ENCODE peak calls at places on chromosome 1, in eight cellular contexts. M is mesenchymal stem cell, S is stomach, A is adrenal gland, T is aorta, I is pancreas, J is ascending aorta, Q is fibroblast of lung. X is an unnamed sample.

GRCh38 chr1:219812491-219813221 is 115.7 kb downstream of the SLC30A10 start:
- DNase-seq in S (no peak), I (peak), Q (peak), A (peak), M (peak), T (no peak), J (no peak), X (peak)

GRCh38 chr1:224506141-224506814 is 71.7 kb upstream of the WDR26 start:
- DNase-seq in T (no peak), I (no peak), J (no peak), M (no peak), Q (no peak), S (no peak), A (no peak), X (no peak)

GRCh38 chr1:29642519-29642918 is 406.2 kb downstream of the PTPRU start:
- DNase-seq in Q (no peak), I (no peak), J (peak), S (no peak), M (no peak), A (no peak), T (no peak), X (no peak)

GRCh38 chr1:21212126-21212525 is 35.4 kb upstream of the EIF4G3 start:
- DNase-seq in J (no peak), Q (peak), M (peak), A (no peak), T (no peak), I (no peak), S (no peak), X (no peak)

GRCh38 chr1:206769331-206769731 is 1.2 kb upstream of the IL19 start:
- DNase-seq in I (no peak), M (no peak), J (peak), T (no peak), S (peak), A (no peak), Q (no peak), X (no peak)

GRCh38 chr1:247385283-247385682 is 30.7 kb upstream of the NLRP3 start:
- DNase-seq in I (no peak), A (no peak), M (no peak), S (no peak), J (no peak), T (no peak), Q (peak), X (no peak)

GRCh38 chr1:213123532-213123931 is 72.5 kb downstream of the RPS6KC1 start:
- DNase-seq in T (no peak), J (no peak), Q (peak), S (no peak), A (no peak), M (peak), I (no peak), X (peak)

GRCh38 chr1:17287377-17287776 is 20.6 kb upstream of the PADI4 start:
- DNase-seq in J (no peak), Q (peak), A (no peak), S (no peak), M (peak), T (no peak), I (no peak), X (peak)

GRCh38 chr1:184387871-184388670 is 1.2 kb downstream of the C1orf21 start:
- DNase-seq in A (peak), I (peak), Q (peak), T (no peak), S (peak), M (peak), J (peak), X (peak)

GRCh38 chr1:184390889-184391288 is 4.1 kb downstream of the C1orf21 start:
- DNase-seq in A (no peak), Q (no peak), M (peak), S (no peak), J (no peak), I (no peak), T (no peak), X (no peak)

GRCh38 chr1:184388671-184389292 is 2.0 kb downstream of the C1orf21 start:
- DNase-seq in T (no peak), M (no peak), S (no peak), A (peak), Q (no peak), I (no peak), J (no peak), X (no peak)

GRCh38 chr1:184387069-184387870 is 441 bp downstream of the C1orf21 start:
- DNase-seq in M (peak), A (peak), Q (peak), T (peak), S (no peak), I (peak), J (peak), X (no peak)

GRCh38 chr1:184389446-184389845 is 2.6 kb downstream of the C1orf21 start:
- DNase-seq in Q (peak), S (no peak), J (no peak), A (no peak), I (no peak), M (no peak), T (no peak), X (no peak)
- H3K27ac ChIP-seq in Q (no peak), S (peak), J (no peak), A (peak), I (no peak), M (no peak), T (no peak), X (no peak)

GRCh38 chr1:107803579-107803978 is 161.4 kb downstream of the VAV3 start:
- DNase-seq in A (no peak), S (no peak), M (no peak), J (no peak), I (no peak), T (no peak), Q (no peak), X (no peak)
- H3K4me3 ChIP-seq in A (no peak), S (no peak), M (no peak), J (no peak), I (no peak), T (no peak), Q (no peak), X (no peak)

DNA sequence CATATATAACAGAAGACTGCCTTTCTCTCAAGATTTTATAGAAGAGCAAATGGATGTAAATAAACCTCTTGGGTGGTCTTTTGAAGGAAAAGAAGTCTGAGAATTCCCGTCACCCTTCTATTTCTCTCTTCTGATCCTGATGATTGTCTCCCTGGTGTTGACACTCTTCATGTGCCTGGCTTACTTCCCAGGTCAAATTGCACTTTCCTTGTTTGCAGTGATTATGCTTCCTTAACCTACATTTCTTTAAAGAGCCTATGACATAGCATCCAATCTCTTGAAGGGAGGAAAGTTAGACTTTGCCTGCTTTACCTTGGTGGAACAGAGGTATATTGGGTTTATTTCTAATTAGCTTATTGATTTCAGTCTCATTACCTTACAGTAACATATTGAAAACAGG is 80.1 kb downstream of the LRRC53 start:
- DNase-seq in M (no peak), A (no peak), J (no peak), I (no peak), T (no peak), Q (no peak), S (no peak), X (no peak)
- H3K27ac ChIP-seq in M (no peak), A (no peak), J (no peak), I (no peak), T (no peak), Q (no peak), S (no peak), X (no peak)

GRCh38 chr1:33143698-33144097 is 38.1 kb downstream of the TRIM62 start:
- DNase-seq in Q (peak), M (peak), T (no peak), S (no peak), A (no peak), J (no peak), I (no peak), X (peak)
- H3K4me3 ChIP-seq in Q (no peak), M (no peak), T (no peak), S (no peak), A (no peak), J (no peak), I (no peak), X (no peak)

GRCh38 chr1:27598288-27598687 is 5.7 kb downstream of the AHDC1 start:
- DNase-seq in T (peak), M (peak), J (peak), A (peak), Q (no peak), I (no peak), S (no peak), X (no peak)
- H3K27ac ChIP-seq in T (no peak), M (peak), J (peak), A (peak), Q (no peak), I (no peak), S (peak), X (peak)

GRCh38 chr1:50426108-50426700 is 3.0 kb upstream of the DMRTA2 start:
- DNase-seq in S (no peak), Q (no peak), M (no peak), J (no peak), A (no peak), I (no peak), T (no peak), X (no peak)

GRCh38 chr1:50427086-50427817 is 4.0 kb upstream of the DMRTA2 start:
- DNase-seq in J (no peak), M (no peak), I (no peak), Q (no peak), S (no peak), T (no peak), A (no peak), X (no peak)

GRCh38 chr1:50426702-50427085 is 3.5 kb upstream of the DMRTA2 start:
- DNase-seq in S (no peak), Q (no peak), I (no peak), J (no peak), M (no peak), A (no peak), T (no peak), X (no peak)

GRCh38 chr1:50427818-50428779 is 4.9 kb upstream of the DMRTA2 start:
- DNase-seq in Q (no peak), S (no peak), J (no peak), A (no peak), M (no peak), T (no peak), I (no peak), X (no peak)

DNA sequence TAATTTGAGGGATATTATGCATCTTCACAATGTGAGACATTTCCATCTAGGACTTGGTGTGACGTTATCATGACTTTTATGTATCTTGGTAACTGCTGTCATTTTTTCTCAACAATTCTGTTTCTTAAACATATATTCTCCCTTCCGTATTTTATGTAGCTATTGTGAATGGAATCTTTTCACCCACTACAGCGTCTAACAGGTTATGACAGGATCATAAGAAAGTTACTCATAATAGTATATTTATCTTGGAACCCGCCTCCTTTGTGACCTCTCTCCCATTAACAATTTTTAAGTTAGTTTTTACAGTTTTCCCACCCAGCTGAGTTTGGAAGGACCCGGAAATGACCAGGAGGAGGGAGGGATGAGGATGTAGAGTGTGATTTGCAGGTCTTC is 6.8 kb upstream of the DMRTA2 start:
- DNase-seq in J (no peak), A (no peak), T (no peak), I (no peak), S (no peak), Q (no peak), M (no peak), X (no peak)
- H3K4me3 ChIP-seq in J (no peak), A (no peak), T (no peak), I (no peak), S (no peak), Q (no peak), M (peak), X (no peak)

DNA sequence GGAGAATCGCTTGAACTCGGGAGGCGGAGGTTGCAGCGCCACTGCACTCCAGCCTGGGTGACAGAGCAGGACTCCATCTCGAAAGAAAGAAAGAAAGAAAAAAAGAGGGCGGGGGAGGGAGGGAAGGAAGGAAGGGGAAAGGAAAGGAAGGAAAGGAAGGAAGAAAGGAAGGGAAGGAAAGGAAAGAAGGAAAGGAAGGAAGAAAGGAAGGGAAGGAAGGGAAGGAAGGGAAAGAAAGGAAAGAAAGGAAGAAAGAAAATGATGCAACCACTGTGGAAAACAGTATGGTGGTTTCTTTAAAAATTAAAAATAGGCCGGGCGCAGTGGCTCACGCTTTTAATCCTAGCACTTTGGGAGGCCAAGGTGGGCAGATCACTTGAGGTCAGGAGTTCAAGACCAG is 15.2 kb upstream of the RCAN3 start:
- DNase-seq in A (no peak), Q (no peak), I (no peak), T (no peak), M (no peak), S (no peak), J (no peak), X (no peak)
- H3K27ac ChIP-seq in A (no peak), Q (no peak), I (no peak), T (no peak), M (no peak), S (no peak), J (no peak), X (no peak)